ENCODE peak calls at places on chromosome 19, in six cellular contexts. A is Ammon's horn, P is NCI-H2227 treated with DMSO at 0.1 percent for 48 hours, Q is colonic mucosa, B is lower leg skin, O is putamen. Y is an unnamed sample.
A peak's percentile ranks its signal among the peaks of the same experiment; 100 is the strongest.

GRCh38 chr19:53957448-53958167 is 5.1 kb upstream of the CACNG8 start:
- DNase-seq in A (no peak), P (no peak), Q (no peak), B (no peak), O (no peak), Y (no peak)

GRCh38 chr19:45828523-45828922 is 13.4 kb upstream of the RSPH6A start:
- DNase-seq in A (no peak), P (no peak), Q (no peak), B (no peak), O (no peak), Y (no peak)

GRCh38 chr19:5395996-5396939 is 55.7 kb upstream of the PTPRS start:
- DNase-seq in A (no peak), P (no peak), Q (no peak), B (no peak), O (no peak), Y (no peak)

GRCh38 chr19:1744133-1744665 is 9.1 kb upstream of the ONECUT3 start:
- DNase-seq in A (no peak), P (no peak), Q (no peak), B (no peak), O (no peak), Y (no peak)

GRCh38 chr19:54473071-54473941 is at the start of gene CDC42EP5:
- DNase-seq in A (no peak), P (no peak), Q (peak; percentile 88), B (peak; percentile 95), O (no peak), Y (no peak)

GRCh38 chr19:45577111-45577905 is 7.3 kb downstream of the OPA3 start:
- DNase-seq in A (peak; percentile 17), P (no peak), Q (peak; percentile 70), B (no peak), O (no peak), Y (no peak)

GRCh38 chr19:56071151-56071550 is 49.9 kb downstream of the ZNF787 start:
- DNase-seq in A (no peak), P (no peak), Q (no peak), B (no peak), O (no peak), Y (no peak)

GRCh38 chr19:46254776-46255175 is 25.2 kb downstream of the IGFL1 start:
- DNase-seq in A (no peak), P (no peak), Q (no peak), B (no peak), O (no peak), Y (no peak)

GRCh38 chr19:47176627-47177090 is 46.0 kb downstream of the SAE1 start:
- DNase-seq in A (no peak), P (no peak), Q (no peak), B (no peak), O (no peak), Y (no peak)

GRCh38 chr19:7618366-7618765 is 11.0 kb downstream of the XAB2 start:
- DNase-seq in A (no peak), P (no peak), Q (peak; percentile 41), B (no peak), O (no peak), Y (peak; percentile 35)